ENCODE peak calls at places on chromosomes 13 and 19, in six cellular contexts. Z is right atrium auricular region; G is stimulated activated CD4-positive, alpha-beta T cell treated with anti-CD3 and anti-CD28 coated beads, Interleukin-4, amount 100 ng/mL, for 48 hours; J is astrocyte of the spinal cord; U is CD8-positive, alpha-beta memory T cell; N is H54. W is an unnamed sample.

GRCh38 chr19:6211632-6212402 is 68.0 kb downstream of the MLLT1 start:
- DNase-seq in Z (no peak), G (no peak), J (no peak), U (no peak), N (no peak), W (no peak)

GRCh38 chr13:53004605-53005004 is 24.0 kb upstream of the OLFM4 start:
- DNase-seq in Z (no peak), G (no peak), J (no peak), U (no peak), N (no peak), W (no peak)

GRCh38 chr19:11269408-11269807 is 7.1 kb upstream of the DOCK6 start:
- DNase-seq in Z (no peak), G (no peak), J (peak; percentile 35), U (no peak), N (no peak), W (no peak)

GRCh38 chr19:35291916-35292315 is at the start of gene MAG:
- DNase-seq in Z (no peak), G (no peak), J (no peak), U (no peak), N (no peak), W (no peak)

GRCh38 chr19:38079926-38080380 is 144.1 kb downstream of the DPF1 start:
- DNase-seq in Z (no peak), G (no peak), J (peak; percentile 89), U (no peak), N (peak; percentile 99), W (no peak)

GRCh38 chr13:30809787-30810186 is 74.4 kb downstream of the ALOX5AP start:
- DNase-seq in Z (no peak), G (no peak), J (no peak), U (no peak), N (no peak), W (no peak)

GRCh38 chr19:8137425-8137824 is 12.0 kb downstream of the FBN3 start:
- DNase-seq in Z (no peak), G (no peak), J (no peak), U (no peak), N (no peak), W (no peak)

GRCh38 chr19:46863818-46864629 is 3.2 kb downstream of the ARHGAP35 start:
- DNase-seq in Z (no peak), G (no peak), J (peak; percentile 59), U (no peak), N (no peak), W (no peak)

GRCh38 chr13:23325191-23325590 is 108.3 kb downstream of the SACS start:
- DNase-seq in Z (no peak), G (no peak), J (no peak), U (no peak), N (no peak), W (no peak)

GRCh38 chr13:22861958-22862466 is 318.8 kb upstream of the SGCG start:
- DNase-seq in Z (no peak), G (no peak), J (no peak), U (no peak), N (no peak), W (no peak)

GRCh38 chr19:43739836-43740235 is 14.9 kb downstream of the SMG9 start:
- DNase-seq in Z (no peak), G (no peak), J (no peak), U (no peak), N (no peak), W (no peak)

GRCh38 chr13:85313761-85314503 is 485.3 kb downstream of the SLITRK6 start:
- DNase-seq in Z (no peak), G (no peak), J (peak; percentile 59), U (no peak), N (peak; percentile 8), W (peak; percentile 6)

W was measured in NCI-H460.